ENCODE peak calls at places on chromosomes 1 and 21, in eight cellular contexts. K, S, W, B, M, N, J and V are unnamed samples.

GRCh38 chr1:151006331-151007052 is at the start of gene MINDY1:
- DNase-seq in K (peak), S (peak), W (peak), B (peak), M (peak), N (peak), J (peak), V (peak)

GRCh38 chr1:223733898-223734852 is 21.8 kb downstream of the CAPN2 start:
- DNase-seq in K (no peak), S (no peak), W (no peak), B (no peak), M (no peak), N (peak), J (no peak), V (no peak)

GRCh38 chr1:53982034-53982761 is 35.8 kb downstream of the LDLRAD1 start:
- DNase-seq in K (no peak), S (peak), W (no peak), B (peak), M (no peak), N (peak), J (peak), V (peak)

GRCh38 chr1:55894521-55894920 is 679.4 kb upstream of the USP24 start:
- DNase-seq in K (no peak), S (no peak), W (no peak), B (no peak), M (no peak), N (no peak), J (no peak), V (no peak)

GRCh38 chr1:221431068-221431651 is 310.7 kb downstream of the DUSP10 start:
- DNase-seq in K (no peak), S (no peak), W (no peak), B (no peak), M (no peak), N (no peak), J (no peak), V (no peak)

GRCh38 chr1:198978523-198978922 is 339.7 kb downstream of the PTPRC start:
- DNase-seq in K (no peak), S (no peak), W (no peak), B (no peak), M (no peak), N (no peak), J (no peak), V (no peak)

GRCh38 chr1:117629625-117630422 is 24.0 kb downstream of the TENT5C start:
- DNase-seq in K (peak), S (no peak), W (no peak), B (peak), M (no peak), N (no peak), J (no peak), V (no peak)

GRCh38 chr1:230340778-230341546 is 85.2 kb downstream of the PGBD5 start:
- DNase-seq in K (no peak), S (no peak), W (no peak), B (no peak), M (peak), N (no peak), J (no peak), V (no peak)

GRCh38 chr1:211472724-211473123 is 19.2 kb downstream of the RD3 start:
- DNase-seq in K (no peak), S (no peak), W (no peak), B (no peak), M (no peak), N (no peak), J (no peak), V (no peak)

GRCh38 chr1:29279896-29280779 is 43.8 kb downstream of the PTPRU start:
- DNase-seq in K (no peak), S (no peak), W (no peak), B (no peak), M (no peak), N (no peak), J (no peak), V (no peak)

GRCh38 chr1:173149887-173150286 is 57.2 kb downstream of the TNFSF4 start:
- DNase-seq in K (peak), S (peak), W (no peak), B (no peak), M (no peak), N (no peak), J (no peak), V (no peak)

GRCh38 chr1:172935062-172935592 is 115.6 kb downstream of the TNFSF18 start:
- DNase-seq in K (no peak), S (no peak), W (no peak), B (no peak), M (no peak), N (no peak), J (no peak), V (no peak)

GRCh38 chr21:16058896-16059295 is 329.1 kb downstream of the USP25 start:
- DNase-seq in K (no peak), S (peak), W (no peak), B (no peak), M (no peak), N (no peak), J (no peak), V (no peak)

GRCh38 chr1:98053471-98054366 is 132.9 kb upstream of the DPYD start:
- DNase-seq in K (peak), S (peak), W (peak), B (peak), M (peak), N (peak), J (peak), V (peak)

GRCh38 chr1:52904590-52905375 is 16.8 kb downstream of the ECHDC2 start:
- DNase-seq in K (no peak), S (no peak), W (no peak), B (no peak), M (no peak), N (no peak), J (no peak), V (no peak)

GRCh38 chr1:185694081-185694480 is 40.1 kb upstream of the HMCN1 start:
- DNase-seq in K (no peak), S (no peak), W (no peak), B (no peak), M (no peak), N (peak), J (no peak), V (no peak)

GRCh38 chr1:32204943-32205361 is 519 bp upstream of the IQCC start:
- DNase-seq in K (no peak), S (no peak), W (no peak), B (no peak), M (no peak), N (peak), J (no peak), V (peak)

GRCh38 chr1:10696977-10697376 is 99.5 kb downstream of the CASZ1 start:
- DNase-seq in K (no peak), S (no peak), W (no peak), B (no peak), M (no peak), N (no peak), J (no peak), V (no peak)

GRCh38 chr21:14545906-14546480 is at the start of gene SAMSN1:
- DNase-seq in K (no peak), S (no peak), W (no peak), B (no peak), M (no peak), N (peak), J (no peak), V (no peak)

GRCh38 chr1:160767417-160768294 is 28.3 kb upstream of the LY9 start:
- DNase-seq in K (no peak), S (peak), W (no peak), B (no peak), M (no peak), N (no peak), J (no peak), V (no peak)

GRCh38 chr1:94646151-94646643 is 104.6 kb upstream of the F3 start:
- DNase-seq in K (no peak), S (peak), W (no peak), B (no peak), M (no peak), N (no peak), J (no peak), V (no peak)

GRCh38 chr1:28329395-28330153 is 734 bp downstream of the MED18 start:
- DNase-seq in K (no peak), S (no peak), W (no peak), B (peak), M (peak), N (peak), J (peak), V (no peak)

GRCh38 chr1:77025599-77025998 is 158.3 kb downstream of the ST6GALNAC5 start:
- DNase-seq in K (no peak), S (no peak), W (no peak), B (no peak), M (no peak), N (no peak), J (no peak), V (no peak)

GRCh38 chr1:23422955-23423354 is 1.6 kb downstream of the TCEA3 start:
- DNase-seq in K (no peak), S (no peak), W (no peak), B (peak), M (no peak), N (peak), J (no peak), V (no peak)

GRCh38 chr1:3170566-3171453 is 101.8 kb downstream of the PRDM16 start:
- DNase-seq in K (peak), S (no peak), W (peak), B (peak), M (peak), N (peak), J (peak), V (peak)

GRCh38 chr1:39110882-39111281 is 84.7 kb downstream of the NDUFS5 start:
- DNase-seq in K (no peak), S (peak), W (no peak), B (no peak), M (no peak), N (no peak), J (no peak), V (no peak)

GRCh38 chr1:113937146-113937545 is 8.0 kb downstream of the HIPK1 start:
- DNase-seq in K (no peak), S (no peak), W (no peak), B (no peak), M (no peak), N (no peak), J (no peak), V (no peak)

GRCh38 chr1:172907834-172908326 is 142.9 kb downstream of the TNFSF18 start:
- DNase-seq in K (no peak), S (no peak), W (no peak), B (no peak), M (no peak), N (no peak), J (no peak), V (no peak)

GRCh38 chr1:39204441-39205081 is at the start of gene MACF1:
- DNase-seq in K (peak), S (peak), W (peak), B (no peak), M (peak), N (peak), J (no peak), V (peak)

GRCh38 chr1:110341146-110341871 is 2.1 kb downstream of the RBM15 start:
- DNase-seq in K (no peak), S (no peak), W (no peak), B (no peak), M (peak), N (no peak), J (peak), V (no peak)
- H3K4me3 ChIP-seq in K (no peak), S (no peak), W (peak), B (no peak), M (peak), N (no peak), J (peak), V (no peak)

GRCh38 chr1:215983680-215984079 is 416.6 kb downstream of the KCTD3 start:
- DNase-seq in K (no peak), S (no peak), W (no peak), B (no peak), M (no peak), N (no peak), J (no peak), V (no peak)
- H3K27ac ChIP-seq in K (no peak), S (no peak), W (no peak), B (no peak), M (no peak), N (no peak), J (no peak), V (no peak)

DNA sequence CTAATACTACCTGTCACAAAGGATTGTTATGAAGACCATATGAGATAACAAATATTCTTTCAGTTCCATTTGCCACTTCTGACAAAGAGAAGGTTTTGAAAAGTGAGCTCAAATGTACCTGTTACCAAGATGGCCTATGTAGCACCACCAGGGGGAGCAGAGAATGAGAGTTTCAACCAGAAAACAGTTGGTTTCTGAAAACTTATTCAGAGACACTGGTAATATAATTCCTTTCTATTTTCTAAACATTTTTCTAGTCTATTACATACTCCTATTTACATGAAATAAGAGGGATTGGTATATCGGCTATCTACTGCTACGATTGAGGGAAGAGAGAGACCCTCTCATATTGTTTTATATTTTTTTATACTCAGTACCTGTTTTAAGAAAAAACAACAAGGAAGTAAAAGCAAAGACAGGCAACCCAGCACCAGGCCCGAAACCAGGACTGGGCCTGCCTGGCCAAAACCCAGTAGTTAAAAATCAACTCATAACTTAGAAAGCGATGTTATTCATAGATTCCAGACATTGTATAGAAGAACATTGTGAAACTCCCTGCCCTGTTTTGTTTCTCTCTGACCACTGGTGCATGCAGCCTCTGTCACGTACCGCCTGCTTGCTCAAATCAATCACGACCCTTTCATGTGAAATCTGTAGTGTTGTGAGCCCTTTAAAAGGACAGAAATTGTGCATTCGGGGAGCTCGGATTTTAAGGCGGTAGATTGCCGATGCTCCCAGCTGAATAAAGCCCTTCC is 48.3 kb downstream of the IL23R start:
- DNase-seq in K (no peak), S (peak), W (no peak), B (peak), M (no peak), N (peak), J (no peak), V (peak)
- TF ChIP-seq CTCF in K (no peak), S (peak), W (peak), B (peak), M (peak), N (no peak), J (peak), V (peak)

GRCh38 chr1:7070389-7071029 is 285.3 kb downstream of the CAMTA1 start:
- DNase-seq in K (peak), S (peak), W (no peak), B (peak), M (peak), N (peak), J (no peak), V (peak)
- H3K4me3 ChIP-seq in K (no peak), S (no peak), W (peak), B (no peak), M (peak), N (peak), J (peak), V (peak)

DNA sequence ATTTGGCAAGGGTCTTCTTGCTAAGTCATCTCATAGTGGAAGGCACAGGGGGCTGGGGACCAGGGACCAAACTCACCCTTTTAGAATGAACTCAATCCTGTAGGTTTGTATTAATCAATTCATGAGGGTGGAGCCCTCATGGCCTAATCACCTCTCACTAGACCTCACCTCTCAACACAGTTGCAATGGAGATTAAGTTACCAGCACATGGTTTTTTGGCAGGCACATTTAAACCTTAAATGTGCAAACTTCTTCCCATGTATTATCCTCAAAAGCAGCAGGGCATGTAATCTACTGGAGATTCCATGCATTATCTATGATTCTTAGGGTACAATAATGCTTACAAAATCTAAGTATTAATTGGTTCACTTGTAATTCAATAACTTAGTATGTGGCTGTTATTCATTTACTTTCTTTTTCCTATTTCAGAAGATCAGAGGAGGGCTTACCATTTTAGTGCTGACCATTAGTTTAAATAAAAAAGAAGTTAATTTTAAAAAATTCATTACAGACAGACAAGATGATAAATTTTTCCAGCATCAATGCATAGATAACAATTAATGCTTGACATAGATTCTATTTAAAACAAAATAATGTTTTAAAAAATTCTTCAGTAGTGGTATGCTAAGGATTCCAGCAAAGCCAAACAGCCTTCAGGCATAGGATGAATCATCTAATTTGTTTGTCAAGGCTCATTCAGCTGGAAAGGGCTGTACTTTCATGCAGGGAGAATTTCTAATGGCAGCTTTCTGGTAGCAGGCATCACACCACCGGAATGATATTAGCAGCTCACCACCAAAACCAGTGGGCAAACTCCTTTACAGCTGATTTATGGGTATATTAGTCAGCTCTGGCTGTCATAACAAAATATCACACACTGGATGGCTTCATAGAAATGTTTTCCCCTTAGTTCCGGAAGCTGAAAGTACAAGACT is 124.6 kb upstream of the ZNF648 start:
- DNase-seq in K (no peak), S (peak), W (no peak), B (no peak), M (no peak), N (no peak), J (no peak), V (no peak)
- H3K27ac ChIP-seq in K (no peak), S (peak), W (no peak), B (no peak), M (no peak), N (no peak), J (peak), V (no peak)

GRCh38 chr1:15730936-15731335 is 5.1 kb upstream of the SLC25A34 start:
- DNase-seq in K (no peak), S (no peak), W (no peak), B (no peak), M (no peak), N (no peak), J (no peak), V (no peak)
- TF ChIP-seq CTCF in K (no peak), S (no peak), W (no peak), B (no peak), M (no peak), N (no peak), J (no peak), V (no peak)

GRCh38 chr1:235108185-235108593 is 20.4 kb downstream of the TOMM20 start:
- DNase-seq in K (no peak), S (no peak), W (no peak), B (no peak), M (no peak), N (no peak), J (no peak), V (no peak)

GRCh38 chr1:235111107-235111506 is 17.5 kb downstream of the TOMM20 start:
- DNase-seq in K (no peak), S (no peak), W (no peak), B (no peak), M (no peak), N (no peak), J (no peak), V (no peak)

GRCh38 chr1:235112297-235113182 is 16.1 kb downstream of the TOMM20 start:
- DNase-seq in K (no peak), S (no peak), W (no peak), B (no peak), M (no peak), N (no peak), J (no peak), V (no peak)

GRCh38 chr1:235108876-235109275 is 19.8 kb downstream of the TOMM20 start:
- DNase-seq in K (no peak), S (no peak), W (no peak), B (no peak), M (no peak), N (no peak), J (no peak), V (no peak)

GRCh38 chr1:235113183-235113917 is 15.3 kb downstream of the TOMM20 start:
- DNase-seq in K (no peak), S (peak), W (no peak), B (no peak), M (no peak), N (no peak), J (no peak), V (no peak)
- H3K4me3 ChIP-seq in K (no peak), S (no peak), W (no peak), B (no peak), M (no peak), N (no peak), J (no peak), V (no peak)

GRCh38 chr1:6386371-6386949 is 7.1 kb downstream of the ACOT7 start:
- DNase-seq in K (no peak), S (peak), W (no peak), B (no peak), M (no peak), N (no peak), J (no peak), V (no peak)
- H3K27ac ChIP-seq in K (no peak), S (peak), W (peak), B (no peak), M (no peak), N (peak), J (no peak), V (no peak)

GRCh38 chr1:25797939-25798338 is 2.1 kb upstream of the SELENON start:
- DNase-seq in K (no peak), S (no peak), W (no peak), B (no peak), M (peak), N (no peak), J (no peak), V (no peak)
- TF ChIP-seq CTCF in K (peak), S (peak), W (peak), B (peak), M (peak), N (peak), J (peak), V (peak)